ENCODE peak calls at places on chromosomes 1 and 21, in five cellular contexts. Q is psoas muscle, E is Panc1, T is trophoblast cell, G is PC-3. D is an unnamed sample. For H3K36me3, the result is how much of the 10 kb centered on the place peaks cover.

GRCh38 chr1:156419863-156420208 is 50.8 kb downstream of the RHBG start:
- DNase-seq in Q (no peak), E (no peak), T (no peak), G (no peak), D (peak)

GRCh38 chr1:164272156-164272555 is 286.8 kb upstream of the PBX1 start:
- DNase-seq in Q (no peak), E (no peak), T (no peak), G (no peak), D (no peak)

GRCh38 chr1:61124691-61125090 is 42.3 kb downstream of the NFIA start:
- DNase-seq in Q (peak), E (no peak), T (peak), G (no peak), D (no peak)

GRCh38 chr1:27862671-27863551 is 9.4 kb upstream of the THEMIS2 start:
- DNase-seq in Q (peak), E (peak), T (no peak), G (peak), D (no peak)

GRCh38 chr1:77273891-77274290 is 7.9 kb upstream of the AK5 start:
- DNase-seq in Q (no peak), E (no peak), T (no peak), G (no peak), D (no peak)

GRCh38 chr1:109959974-109960744 is 24.4 kb upstream of the AHCYL1 start:
- DNase-seq in Q (no peak), E (peak), T (peak), G (peak), D (no peak)

GRCh38 chr21:21907271-21907670 is 909.1 kb downstream of the NCAM2 start:
- DNase-seq in Q (no peak), E (no peak), T (no peak), G (no peak), D (no peak)

GRCh38 chr1:241102652-241103051 is 254.4 kb downstream of the RGS7 start:
- DNase-seq in Q (no peak), E (no peak), T (no peak), G (no peak), D (no peak)

GRCh38 chr1:36172983-36173382 is 17.0 kb downstream of the MAP7D1 start:
- DNase-seq in Q (no peak), E (no peak), T (no peak), G (peak), D (no peak)

GRCh38 chr1:36174716-36175115 is 18.8 kb downstream of the MAP7D1 start:
- DNase-seq in Q (no peak), E (no peak), T (no peak), G (no peak), D (no peak)

GRCh38 chr1:36170643-36171412 is 14.9 kb downstream of the MAP7D1 start:
- DNase-seq in Q (no peak), E (no peak), T (no peak), G (no peak), D (no peak)

GRCh38 chr1:36175137-36176095 is 19.5 kb downstream of the MAP7D1 start:
- DNase-seq in Q (peak), E (no peak), T (no peak), G (no peak), D (no peak)

DNA sequence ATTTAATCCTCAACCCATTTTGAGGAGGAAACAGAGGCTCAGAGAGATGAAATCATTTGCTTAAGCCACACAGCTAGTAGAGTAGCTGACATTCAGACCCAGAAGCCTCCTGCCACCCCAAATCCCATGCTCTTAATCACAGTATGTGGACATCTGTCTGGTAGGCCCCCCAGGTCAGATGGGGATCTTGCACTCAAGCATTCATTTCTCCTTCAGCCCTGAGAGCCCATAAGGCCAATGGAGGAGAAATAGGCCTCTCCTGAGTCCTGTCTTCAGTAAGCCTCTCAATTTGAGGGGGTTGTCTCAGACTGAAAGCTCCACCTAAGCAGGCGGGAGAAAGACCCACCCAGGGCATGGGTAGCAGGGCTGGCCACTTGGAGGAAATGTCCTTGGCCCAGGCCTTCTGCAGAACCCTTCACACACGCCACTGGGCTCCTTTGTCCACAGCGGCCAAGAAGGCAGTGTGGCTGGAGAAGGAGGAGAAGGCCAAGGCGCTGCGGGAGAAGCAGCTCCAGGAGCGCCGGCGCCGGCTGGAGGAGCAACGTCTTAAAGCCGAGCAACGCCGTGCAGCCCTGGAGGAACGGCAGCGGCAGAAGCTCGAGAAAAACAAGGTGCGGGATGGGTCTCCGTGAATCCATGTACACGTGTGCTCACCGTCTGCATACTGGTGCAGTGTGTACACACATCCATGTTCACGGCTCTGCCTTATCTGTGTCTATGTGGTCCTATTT is 16.2 kb downstream of the MAP7D1 start:
- DNase-seq in Q (no peak), E (no peak), T (no peak), G (no peak), D (no peak)
- H3K36me3 ChIP-seq in Q (half or more), E (under half), T (half or more), G (under half), D (half or more)

DNA sequence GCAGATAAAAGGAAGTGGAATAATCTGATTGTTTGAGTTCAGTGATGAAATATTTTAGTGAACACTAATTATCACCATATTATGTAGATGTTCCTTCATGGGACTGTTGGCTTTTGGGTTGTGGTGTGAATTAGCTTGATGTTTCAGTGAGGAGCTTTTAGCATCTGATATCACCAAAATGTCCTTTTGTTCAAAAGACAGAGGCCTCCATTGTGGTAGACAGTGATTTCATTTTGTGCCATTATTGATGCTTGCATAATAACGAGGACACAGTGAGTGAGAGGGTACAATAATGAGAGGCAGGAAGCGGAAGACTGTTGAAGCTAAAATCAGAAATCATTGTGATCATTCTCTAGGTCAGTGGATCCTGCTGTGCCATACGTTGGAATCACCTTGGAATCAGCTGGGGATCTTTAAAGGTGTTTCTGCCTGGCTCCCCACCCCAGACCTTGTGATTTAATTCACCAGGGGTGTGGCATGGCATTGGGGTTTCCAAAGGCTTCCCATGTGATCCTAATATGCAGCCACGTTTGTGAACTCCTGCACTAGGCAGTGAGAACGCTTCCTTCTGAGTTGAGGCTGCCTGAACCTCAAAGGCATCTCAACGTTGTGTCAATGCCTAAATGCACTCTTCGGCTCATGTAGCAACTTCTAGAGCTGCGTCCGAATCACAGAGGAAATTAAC is 82.1 kb upstream of the KIF1B start:
- DNase-seq in Q (no peak), E (no peak), T (no peak), G (no peak), D (no peak)
- H3K36me3 ChIP-seq in Q (half or more), E (under half), T (under half), G (under half), D (under half)

DNA sequence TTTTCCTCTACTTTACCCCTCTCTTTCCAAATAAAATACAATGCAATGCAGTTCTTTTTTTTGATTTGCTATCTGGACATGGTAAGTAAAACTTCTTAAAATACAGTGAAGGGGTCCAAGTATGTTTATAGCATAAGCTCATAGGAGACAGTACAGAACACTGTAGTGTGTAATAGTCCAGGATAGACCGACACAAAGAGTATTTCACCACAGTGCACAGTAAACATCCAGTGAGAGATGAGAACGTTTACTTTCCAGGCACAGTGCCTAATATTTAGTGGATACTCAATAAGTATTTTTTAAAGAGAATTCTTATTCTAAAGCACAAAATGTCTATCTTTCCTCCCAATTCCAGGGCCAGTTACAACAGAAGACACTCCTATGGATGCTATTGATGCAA is 14.9 kb downstream of the MIA3 start:
- DNase-seq in Q (no peak), E (no peak), T (no peak), G (no peak), D (no peak)
- H3K36me3 ChIP-seq in Q (half or more), E (under half), T (under half), G (under half), D (under half)

DNA sequence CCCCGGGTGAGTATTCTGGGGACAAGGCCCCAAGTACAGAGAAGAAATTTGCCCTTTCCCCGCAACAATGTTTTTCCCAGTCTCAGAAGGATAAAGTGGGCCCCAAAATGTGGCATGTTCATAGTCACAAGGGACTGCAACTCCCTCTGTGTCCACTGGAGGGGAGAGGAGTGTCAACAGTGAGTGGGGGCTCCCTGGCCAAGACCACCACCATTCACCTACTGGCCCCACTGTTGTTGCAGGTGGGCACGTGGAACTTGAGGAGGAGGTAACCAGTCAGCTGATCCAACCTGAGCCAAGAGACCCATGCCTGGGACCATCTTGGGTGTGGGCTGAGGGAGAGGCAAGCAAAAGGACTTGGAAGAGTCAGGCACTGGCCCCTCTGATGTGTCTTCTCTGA is 761 bp downstream of the NUDT17 start:
- DNase-seq in Q (no peak), E (no peak), T (no peak), G (peak), D (peak)
- H3K36me3 ChIP-seq in Q (half or more), E (under half), T (under half), G (under half), D (under half)

GRCh38 chr1:46655848-46656247 is 12.3 kb downstream of the ATPAF1 start:
- DNase-seq in Q (no peak), E (no peak), T (no peak), G (no peak), D (no peak)

GRCh38 chr1:46659307-46659870 is 8.8 kb downstream of the ATPAF1 start:
- DNase-seq in Q (no peak), E (no peak), T (no peak), G (no peak), D (no peak)

GRCh38 chr1:46656643-46657042 is 11.5 kb downstream of the ATPAF1 start:
- DNase-seq in Q (no peak), E (no peak), T (no peak), G (no peak), D (no peak)

GRCh38 chr1:46654012-46654411 is 14.2 kb downstream of the ATPAF1 start:
- DNase-seq in Q (no peak), E (no peak), T (no peak), G (no peak), D (no peak)

DNA sequence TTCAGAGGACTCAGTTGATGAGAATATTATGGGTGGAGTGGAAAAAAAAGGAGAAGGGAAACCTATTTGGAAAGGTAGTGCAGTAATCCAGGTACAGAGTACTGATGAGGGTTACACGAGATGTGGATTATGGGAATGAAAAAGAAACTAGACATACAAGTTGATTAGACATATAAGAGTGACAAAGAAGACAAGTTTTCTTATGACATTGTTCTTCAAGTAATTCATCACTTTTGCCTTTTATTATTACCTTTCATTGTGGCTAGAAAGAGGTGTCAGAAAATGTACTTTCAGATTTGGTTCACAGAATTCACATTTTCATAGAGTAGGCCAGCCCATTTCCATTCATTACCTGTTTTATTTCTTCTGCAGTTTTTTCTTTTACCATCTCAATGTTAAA is 10.4 kb downstream of the ATPAF1 start:
- DNase-seq in Q (no peak), E (no peak), T (no peak), G (no peak), D (no peak)
- H3K36me3 ChIP-seq in Q (half or more), E (under half), T (under half), G (under half), D (under half)